ENCODE peak calls at places on chromosomes 16 and 17, in five cellular contexts. One of them, this sample, is unnamed.

GRCh38 chr17:38511126-38512108 is 83.2 kb downstream of the ARHGAP23 start:
- DNase-seq in kidney: peak; percentile 75
- DNase-seq in AG04450: no peak
- DNase-seq in CD4-positive, alpha-beta T cell: no peak
- DNase-seq in tibial nerve: no peak
- DNase-seq in this sample: no peak

GRCh38 chr16:12271006-12271405 is 294.5 kb downstream of the SNX29 start:
- DNase-seq in CD4-positive, alpha-beta T cell: no peak
- DNase-seq in kidney: no peak
- DNase-seq in AG04450: no peak
- DNase-seq in tibial nerve: no peak
- DNase-seq in this sample: no peak

GRCh38 chr16:17519041-17519440 is 48.3 kb upstream of the XYLT1 start:
- DNase-seq in kidney: no peak
- DNase-seq in CD4-positive, alpha-beta T cell: no peak
- DNase-seq in tibial nerve: no peak
- DNase-seq in AG04450: no peak
- DNase-seq in this sample: no peak

GRCh38 chr16:21001262-21001661 is 100.7 kb downstream of the LYRM1 start:
- DNase-seq in tibial nerve: no peak
- DNase-seq in AG04450: no peak
- DNase-seq in kidney: no peak
- DNase-seq in CD4-positive, alpha-beta T cell: no peak
- DNase-seq in this sample: no peak

GRCh38 chr17:50903604-50904521 is 37.7 kb upstream of the TOB1 start:
- DNase-seq in kidney: no peak
- DNase-seq in CD4-positive, alpha-beta T cell: no peak
- DNase-seq in tibial nerve: no peak
- DNase-seq in AG04450: peak; percentile 45
- DNase-seq in this sample: no peak

GRCh38 chr17:82149401-82150099 is 51.5 kb upstream of the FASN start:
- DNase-seq in kidney: peak; percentile 56
- DNase-seq in tibial nerve: no peak
- DNase-seq in AG04450: no peak
- DNase-seq in CD4-positive, alpha-beta T cell: no peak
- DNase-seq in this sample: no peak

GRCh38 chr16:46621006-46621629 is at the start of gene SHCBP1:
- DNase-seq in CD4-positive, alpha-beta T cell: peak; percentile 33
- DNase-seq in kidney: peak; percentile 93
- DNase-seq in AG04450: peak; percentile 67
- DNase-seq in tibial nerve: peak; percentile 70
- DNase-seq in this sample: peak; percentile 45

GRCh38 chr17:43905400-43905984 is 1.8 kb downstream of the MPP2 start:
- DNase-seq in AG04450: no peak
- DNase-seq in kidney: no peak
- DNase-seq in tibial nerve: no peak
- DNase-seq in CD4-positive, alpha-beta T cell: no peak
- DNase-seq in this sample: no peak

GRCh38 chr17:80861892-80862291 is 129.7 kb upstream of the CHMP6 start:
- DNase-seq in kidney: no peak
- DNase-seq in CD4-positive, alpha-beta T cell: peak; percentile 43
- DNase-seq in tibial nerve: no peak
- DNase-seq in AG04450: no peak
- DNase-seq in this sample: peak; percentile 59

DNA sequence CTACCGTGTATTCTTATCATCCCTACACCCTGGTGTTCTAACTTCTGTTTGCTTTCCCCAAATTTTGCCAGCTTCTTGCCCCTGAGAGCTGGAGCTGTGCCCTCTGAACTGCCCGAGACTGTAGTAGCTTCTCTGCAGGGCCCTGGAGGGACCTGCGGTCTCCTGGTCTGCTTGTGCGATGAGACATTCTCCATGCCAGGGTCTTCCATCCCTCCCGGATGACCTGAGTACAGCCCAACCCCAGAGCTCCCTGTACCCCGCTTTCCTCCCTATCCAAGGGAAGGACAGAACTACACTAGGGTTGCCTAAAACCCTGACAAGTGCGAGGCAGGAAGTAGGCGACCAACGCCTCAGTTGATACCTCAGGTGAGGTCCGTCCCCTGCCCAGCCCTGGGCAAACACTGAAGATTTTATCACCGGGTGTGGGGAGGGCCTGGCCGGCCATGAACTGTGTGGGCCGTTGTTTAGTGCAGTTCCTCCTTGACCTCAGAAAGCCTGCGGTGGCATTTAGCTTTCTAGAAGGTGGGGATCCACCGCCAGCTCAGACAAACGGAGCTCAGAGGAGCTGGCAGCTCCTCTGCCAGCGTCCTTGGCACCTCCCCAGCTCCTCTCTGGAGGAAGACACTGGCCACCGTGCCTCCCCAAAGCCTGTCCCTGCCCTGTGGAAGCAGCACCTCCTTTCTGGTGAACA is 13.7 kb downstream of the CANT1 start:
- DNase-seq in CD4-positive, alpha-beta T cell: no peak
- DNase-seq in tibial nerve: no peak
- DNase-seq in kidney: no peak
- DNase-seq in AG04450: no peak
- DNase-seq in this sample: no peak
- H3K27ac ChIP-seq in CD4-positive, alpha-beta T cell: no peak overlapping the region
- H3K27ac ChIP-seq in tibial nerve: no peak overlapping the region
- H3K27ac ChIP-seq in kidney: peak overlapping the region; percentile 41
- H3K27ac ChIP-seq in AG04450: no peak overlapping the region
- H3K27ac ChIP-seq in this sample: peak overlapping the region; percentile 38

GRCh38 chr17:49779730-49780220 is 8.7 kb upstream of the KAT7 start:
- DNase-seq in AG04450: peak; percentile 23
- DNase-seq in tibial nerve: peak; percentile 75
- DNase-seq in CD4-positive, alpha-beta T cell: no peak
- DNase-seq in kidney: no peak
- DNase-seq in this sample: no peak

GRCh38 chr17:49777577-49777976 is 10.9 kb upstream of the KAT7 start:
- DNase-seq in AG04450: no peak
- DNase-seq in CD4-positive, alpha-beta T cell: no peak
- DNase-seq in kidney: no peak
- DNase-seq in tibial nerve: no peak
- DNase-seq in this sample: no peak

GRCh38 chr17:49776864-49777263 is 11.6 kb upstream of the KAT7 start:
- DNase-seq in CD4-positive, alpha-beta T cell: no peak
- DNase-seq in kidney: no peak
- DNase-seq in tibial nerve: no peak
- DNase-seq in AG04450: no peak
- DNase-seq in this sample: no peak

DNA sequence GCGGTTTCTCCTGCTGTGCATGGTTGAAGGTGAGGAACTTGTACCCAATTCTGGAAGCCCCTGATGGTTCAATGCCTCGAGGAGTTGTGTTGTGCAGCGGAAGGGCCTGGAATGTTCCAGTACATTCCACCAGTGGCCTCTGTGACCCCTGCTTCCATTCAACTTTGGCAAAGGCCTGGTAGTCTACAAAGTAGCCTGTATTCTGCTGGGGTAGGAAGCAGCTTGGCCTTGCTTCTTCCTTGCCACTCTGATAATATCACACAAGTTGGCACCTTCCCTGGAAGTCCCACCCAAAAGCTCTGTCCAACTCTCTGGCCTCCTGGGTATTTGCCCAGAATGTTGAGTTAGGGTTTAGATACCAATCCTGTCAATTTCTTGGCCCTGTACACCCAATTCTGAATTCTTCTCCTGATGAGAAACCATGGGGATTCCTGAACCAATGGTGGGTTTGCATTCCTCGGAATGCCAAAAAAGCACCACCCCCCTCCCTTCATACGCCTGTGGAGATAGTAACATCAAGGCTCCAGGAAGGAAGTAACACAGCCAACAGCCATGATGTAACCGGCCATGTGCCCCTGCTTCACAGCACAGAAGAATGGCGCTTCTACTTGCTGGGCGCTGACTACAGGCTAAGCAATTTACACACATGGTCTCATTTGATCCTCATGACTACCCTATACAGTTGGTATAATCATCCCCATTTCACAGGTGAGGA is 11.8 kb upstream of the FAM117A start:
- DNase-seq in tibial nerve: no peak
- DNase-seq in CD4-positive, alpha-beta T cell: no peak
- DNase-seq in kidney: no peak
- DNase-seq in AG04450: no peak
- DNase-seq in this sample: no peak
- H3K27ac ChIP-seq in tibial nerve: peak overlapping the region; percentile 82
- H3K27ac ChIP-seq in CD4-positive, alpha-beta T cell: no peak overlapping the region
- H3K27ac ChIP-seq in kidney: peak overlapping the region; percentile 55
- H3K27ac ChIP-seq in AG04450: no peak overlapping the region
- H3K27ac ChIP-seq in this sample: no peak overlapping the region

GRCh38 chr16:8866884-8867482 is 1.8 kb downstream of the CARHSP1 start:
- DNase-seq in AG04450: no peak
- DNase-seq in tibial nerve: no peak
- DNase-seq in kidney: no peak
- DNase-seq in CD4-positive, alpha-beta T cell: no peak
- DNase-seq in this sample: no peak
- H3K27ac ChIP-seq in AG04450: peak overlapping the region; percentile 80
- H3K27ac ChIP-seq in tibial nerve: peak overlapping the region; percentile 96
- H3K27ac ChIP-seq in kidney: peak overlapping the region; percentile 38
- H3K27ac ChIP-seq in CD4-positive, alpha-beta T cell: peak overlapping the region; percentile 35
- H3K27ac ChIP-seq in this sample: peak overlapping the region; percentile 94

GRCh38 chr16:69326172-69326873 is 4.1 kb downstream of the PDF start:
- DNase-seq in CD4-positive, alpha-beta T cell: no peak
- DNase-seq in kidney: no peak
- DNase-seq in AG04450: no peak
- DNase-seq in tibial nerve: no peak
- DNase-seq in this sample: no peak
- H3K27ac ChIP-seq in CD4-positive, alpha-beta T cell: no peak overlapping the region
- H3K27ac ChIP-seq in kidney: peak overlapping the region; percentile 77
- H3K27ac ChIP-seq in AG04450: no peak overlapping the region
- H3K27ac ChIP-seq in tibial nerve: no peak overlapping the region
- H3K27ac ChIP-seq in this sample: no peak overlapping the region

GRCh38 chr17:67574658-67575293 is 143.0 kb upstream of the NOL11 start:
- DNase-seq in kidney: no peak
- DNase-seq in CD4-positive, alpha-beta T cell: no peak
- DNase-seq in tibial nerve: no peak
- DNase-seq in AG04450: no peak
- DNase-seq in this sample: no peak
- H3K27ac ChIP-seq in kidney: no peak overlapping the region
- H3K27ac ChIP-seq in CD4-positive, alpha-beta T cell: no peak overlapping the region
- H3K27ac ChIP-seq in tibial nerve: no peak overlapping the region
- H3K27ac ChIP-seq in AG04450: no peak overlapping the region
- H3K27ac ChIP-seq in this sample: no peak overlapping the region

DNA sequence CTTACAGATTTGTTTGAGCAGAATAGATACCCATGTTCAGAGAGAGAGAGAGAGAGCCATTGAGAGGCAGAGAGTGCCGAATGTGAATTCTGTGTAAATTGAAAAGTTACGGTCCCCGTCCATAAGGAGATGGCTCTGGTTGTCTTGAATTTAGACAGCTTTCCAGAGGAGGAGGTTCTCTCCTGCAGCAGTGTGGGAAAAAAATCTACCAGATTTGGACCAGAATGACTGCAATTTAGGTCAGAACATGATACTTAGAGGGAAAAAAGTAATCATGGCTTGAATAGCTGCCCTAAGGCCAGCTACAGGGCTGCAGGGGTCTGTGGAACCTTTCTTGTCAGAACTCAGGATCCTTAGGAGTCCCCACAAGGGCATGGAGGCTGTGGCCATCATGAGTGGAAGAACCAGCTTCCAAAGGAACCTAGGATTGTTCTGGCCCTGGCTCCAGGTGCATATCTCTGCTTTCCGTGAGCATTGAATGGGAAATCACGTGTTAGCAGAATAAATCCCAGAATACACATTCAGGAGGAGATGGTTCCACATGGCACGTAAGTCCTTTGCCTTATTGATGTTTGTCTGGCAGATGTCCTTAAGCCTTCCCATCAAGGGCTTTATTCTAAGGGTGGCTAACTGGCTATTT is 13.0 kb downstream of the PITPNC1 start:
- DNase-seq in kidney: no peak
- DNase-seq in AG04450: no peak
- DNase-seq in tibial nerve: no peak
- DNase-seq in CD4-positive, alpha-beta T cell: no peak
- DNase-seq in this sample: no peak
- H3K27ac ChIP-seq in kidney: peak overlapping the region; percentile 65
- H3K27ac ChIP-seq in AG04450: no peak overlapping the region
- H3K27ac ChIP-seq in tibial nerve: no peak overlapping the region
- H3K27ac ChIP-seq in CD4-positive, alpha-beta T cell: peak overlapping the region; percentile 55
- H3K27ac ChIP-seq in this sample: no peak overlapping the region

GRCh38 chr17:14201595-14201994 is 35.1 kb downstream of the CDRT15 start:
- DNase-seq in tibial nerve: no peak
- DNase-seq in kidney: peak; percentile 73
- DNase-seq in AG04450: no peak
- DNase-seq in CD4-positive, alpha-beta T cell: peak; percentile 53
- DNase-seq in this sample: no peak
- H3K27ac ChIP-seq in tibial nerve: peak overlapping the region; percentile 19
- H3K27ac ChIP-seq in kidney: no peak overlapping the region
- H3K27ac ChIP-seq in AG04450: no peak overlapping the region
- H3K27ac ChIP-seq in CD4-positive, alpha-beta T cell: peak overlapping the region; percentile 78
- H3K27ac ChIP-seq in this sample: no peak overlapping the region